ENCODE peak calls at places on chromosomes 3 and 15, in ten cellular contexts. One of them, this sample, is unnamed.

GRCh38 chr3:148992635-148993230 is 1.4 kb downstream of the GYG1 start:
- DNase-seq in NCI-H1092: no peak
- DNase-seq in NCI-H510A treated with DMSO at 0.1 percent for 48 hours: no peak
- DNase-seq in globus pallidus: no peak
- DNase-seq in HFFc6: no peak
- DNase-seq in A549: no peak
- DNase-seq in stimulated activated CD8-positive, alpha-beta memory T cell treated with anti-CD3 and anti-CD28 coated beads, Interleukin-4, amount 100 ng/mL, for 1 hour: no peak
- DNase-seq in MV-4-11: no peak
- DNase-seq in progenitor cell of endocrine pancreas: no peak
- DNase-seq in body of pancreas: no peak
- DNase-seq in this sample: no peak

GRCh38 chr15:91408476-91409076 is 308.5 kb downstream of the SV2B start:
- DNase-seq in A549: no peak
- DNase-seq in NCI-H510A treated with DMSO at 0.1 percent for 48 hours: no peak
- DNase-seq in progenitor cell of endocrine pancreas: peak; percentile 10
- DNase-seq in HFFc6: no peak
- DNase-seq in NCI-H1092: no peak
- DNase-seq in globus pallidus: no peak
- DNase-seq in stimulated activated CD8-positive, alpha-beta memory T cell treated with anti-CD3 and anti-CD28 coated beads, Interleukin-4, amount 100 ng/mL, for 1 hour: no peak
- DNase-seq in MV-4-11: peak; percentile 15
- DNase-seq in body of pancreas: peak; percentile 54
- DNase-seq in this sample: no peak

GRCh38 chr15:98288091-98288590 is 327.6 kb downstream of the ARRDC4 start:
- DNase-seq in body of pancreas: no peak
- DNase-seq in HFFc6: no peak
- DNase-seq in globus pallidus: no peak
- DNase-seq in progenitor cell of endocrine pancreas: no peak
- DNase-seq in stimulated activated CD8-positive, alpha-beta memory T cell treated with anti-CD3 and anti-CD28 coated beads, Interleukin-4, amount 100 ng/mL, for 1 hour: no peak
- DNase-seq in MV-4-11: no peak
- DNase-seq in NCI-H510A treated with DMSO at 0.1 percent for 48 hours: no peak
- DNase-seq in A549: no peak
- DNase-seq in NCI-H1092: no peak
- DNase-seq in this sample: no peak

GRCh38 chr15:22838292-22839042 is at the start of gene NIPA2:
- DNase-seq in globus pallidus: peak; percentile 97
- DNase-seq in MV-4-11: peak; percentile 95
- DNase-seq in progenitor cell of endocrine pancreas: peak; percentile 99
- DNase-seq in HFFc6: peak; percentile 96
- DNase-seq in body of pancreas: peak; percentile 99
- DNase-seq in NCI-H510A treated with DMSO at 0.1 percent for 48 hours: peak; percentile 91
- DNase-seq in A549: peak; percentile 93
- DNase-seq in stimulated activated CD8-positive, alpha-beta memory T cell treated with anti-CD3 and anti-CD28 coated beads, Interleukin-4, amount 100 ng/mL, for 1 hour: peak; percentile 98
- DNase-seq in NCI-H1092: peak; percentile 94
- DNase-seq in this sample: peak; percentile 96

GRCh38 chr3:69669070-69669469 is 70.2 kb upstream of the MITF start:
- DNase-seq in A549: no peak
- DNase-seq in globus pallidus: no peak
- DNase-seq in stimulated activated CD8-positive, alpha-beta memory T cell treated with anti-CD3 and anti-CD28 coated beads, Interleukin-4, amount 100 ng/mL, for 1 hour: no peak
- DNase-seq in NCI-H510A treated with DMSO at 0.1 percent for 48 hours: no peak
- DNase-seq in HFFc6: no peak
- DNase-seq in MV-4-11: no peak
- DNase-seq in NCI-H1092: no peak
- DNase-seq in progenitor cell of endocrine pancreas: no peak
- DNase-seq in body of pancreas: no peak
- DNase-seq in this sample: no peak

GRCh38 chr3:14440531-14441239 is 38.3 kb downstream of the SLC6A6 start:
- DNase-seq in NCI-H1092: peak; percentile 67
- DNase-seq in stimulated activated CD8-positive, alpha-beta memory T cell treated with anti-CD3 and anti-CD28 coated beads, Interleukin-4, amount 100 ng/mL, for 1 hour: no peak
- DNase-seq in NCI-H510A treated with DMSO at 0.1 percent for 48 hours: no peak
- DNase-seq in MV-4-11: no peak
- DNase-seq in globus pallidus: no peak
- DNase-seq in progenitor cell of endocrine pancreas: no peak
- DNase-seq in body of pancreas: no peak
- DNase-seq in HFFc6: peak; percentile 39
- DNase-seq in A549: no peak
- DNase-seq in this sample: no peak

GRCh38 chr15:50880651-50881114 is 27.8 kb upstream of the AP4E1 start:
- DNase-seq in stimulated activated CD8-positive, alpha-beta memory T cell treated with anti-CD3 and anti-CD28 coated beads, Interleukin-4, amount 100 ng/mL, for 1 hour: no peak
- DNase-seq in progenitor cell of endocrine pancreas: no peak
- DNase-seq in HFFc6: peak; percentile 23
- DNase-seq in MV-4-11: peak; percentile 86
- DNase-seq in A549: no peak
- DNase-seq in NCI-H1092: no peak
- DNase-seq in body of pancreas: no peak
- DNase-seq in globus pallidus: no peak
- DNase-seq in NCI-H510A treated with DMSO at 0.1 percent for 48 hours: no peak
- DNase-seq in this sample: peak; percentile 35

GRCh38 chr15:77402740-77403379 is 17.0 kb downstream of the PEAK1 start:
- DNase-seq in NCI-H510A treated with DMSO at 0.1 percent for 48 hours: no peak
- DNase-seq in globus pallidus: no peak
- DNase-seq in A549: no peak
- DNase-seq in HFFc6: peak; percentile 50
- DNase-seq in body of pancreas: no peak
- DNase-seq in MV-4-11: no peak
- DNase-seq in progenitor cell of endocrine pancreas: no peak
- DNase-seq in NCI-H1092: no peak
- DNase-seq in stimulated activated CD8-positive, alpha-beta memory T cell treated with anti-CD3 and anti-CD28 coated beads, Interleukin-4, amount 100 ng/mL, for 1 hour: no peak
- DNase-seq in this sample: peak; percentile 74

GRCh38 chr3:129054605-129055104 is 5.9 kb upstream of the GP9 start:
- DNase-seq in progenitor cell of endocrine pancreas: no peak
- DNase-seq in NCI-H1092: no peak
- DNase-seq in HFFc6: no peak
- DNase-seq in MV-4-11: no peak
- DNase-seq in stimulated activated CD8-positive, alpha-beta memory T cell treated with anti-CD3 and anti-CD28 coated beads, Interleukin-4, amount 100 ng/mL, for 1 hour: no peak
- DNase-seq in NCI-H510A treated with DMSO at 0.1 percent for 48 hours: peak; percentile 26
- DNase-seq in body of pancreas: peak; percentile 36
- DNase-seq in globus pallidus: no peak
- DNase-seq in A549: no peak
- DNase-seq in this sample: no peak

GRCh38 chr15:91916051-91916450 is 62.5 kb downstream of the SLCO3A1 start:
- DNase-seq in NCI-H510A treated with DMSO at 0.1 percent for 48 hours: no peak
- DNase-seq in body of pancreas: no peak
- DNase-seq in NCI-H1092: no peak
- DNase-seq in MV-4-11: no peak
- DNase-seq in HFFc6: no peak
- DNase-seq in globus pallidus: no peak
- DNase-seq in A549: no peak
- DNase-seq in stimulated activated CD8-positive, alpha-beta memory T cell treated with anti-CD3 and anti-CD28 coated beads, Interleukin-4, amount 100 ng/mL, for 1 hour: no peak
- DNase-seq in progenitor cell of endocrine pancreas: no peak
- DNase-seq in this sample: no peak

GRCh38 chr15:79743032-79743431 is 153.8 kb downstream of the MTHFS start:
- DNase-seq in HFFc6: no peak
- DNase-seq in globus pallidus: no peak
- DNase-seq in progenitor cell of endocrine pancreas: no peak
- DNase-seq in MV-4-11: no peak
- DNase-seq in A549: no peak
- DNase-seq in NCI-H510A treated with DMSO at 0.1 percent for 48 hours: no peak
- DNase-seq in stimulated activated CD8-positive, alpha-beta memory T cell treated with anti-CD3 and anti-CD28 coated beads, Interleukin-4, amount 100 ng/mL, for 1 hour: no peak
- DNase-seq in NCI-H1092: no peak
- DNase-seq in body of pancreas: no peak
- DNase-seq in this sample: no peak

GRCh38 chr3:123286308-123287023 is 84.7 kb downstream of the SEC22A start:
- DNase-seq in body of pancreas: peak; percentile 40
- DNase-seq in A549: peak; percentile 81
- DNase-seq in progenitor cell of endocrine pancreas: peak; percentile 56
- DNase-seq in NCI-H1092: no peak
- DNase-seq in MV-4-11: peak; percentile 50
- DNase-seq in HFFc6: peak; percentile 65
- DNase-seq in NCI-H510A treated with DMSO at 0.1 percent for 48 hours: no peak
- DNase-seq in stimulated activated CD8-positive, alpha-beta memory T cell treated with anti-CD3 and anti-CD28 coated beads, Interleukin-4, amount 100 ng/mL, for 1 hour: no peak
- DNase-seq in globus pallidus: peak; percentile 9
- DNase-seq in this sample: peak; percentile 40

GRCh38 chr15:90929709-90930019 is 2.7 kb downstream of the HDDC3 start:
- DNase-seq in NCI-H1092: no peak
- DNase-seq in body of pancreas: no peak
- DNase-seq in HFFc6: no peak
- DNase-seq in progenitor cell of endocrine pancreas: no peak
- DNase-seq in MV-4-11: no peak
- DNase-seq in NCI-H510A treated with DMSO at 0.1 percent for 48 hours: no peak
- DNase-seq in stimulated activated CD8-positive, alpha-beta memory T cell treated with anti-CD3 and anti-CD28 coated beads, Interleukin-4, amount 100 ng/mL, for 1 hour: no peak
- DNase-seq in A549: no peak
- DNase-seq in globus pallidus: no peak
- DNase-seq in this sample: no peak

GRCh38 chr3:66812126-66812525 is 186.0 kb upstream of the KBTBD8 start:
- DNase-seq in stimulated activated CD8-positive, alpha-beta memory T cell treated with anti-CD3 and anti-CD28 coated beads, Interleukin-4, amount 100 ng/mL, for 1 hour: no peak
- DNase-seq in progenitor cell of endocrine pancreas: no peak
- DNase-seq in globus pallidus: no peak
- DNase-seq in MV-4-11: no peak
- DNase-seq in NCI-H1092: no peak
- DNase-seq in NCI-H510A treated with DMSO at 0.1 percent for 48 hours: no peak
- DNase-seq in HFFc6: peak; percentile 8
- DNase-seq in body of pancreas: no peak
- DNase-seq in A549: no peak
- DNase-seq in this sample: peak; percentile 12

GRCh38 chr15:82571722-82572222 is 31.5 kb upstream of the RPS17 start:
- DNase-seq in progenitor cell of endocrine pancreas: no peak
- DNase-seq in HFFc6: peak; percentile 78
- DNase-seq in NCI-H510A treated with DMSO at 0.1 percent for 48 hours: peak; percentile 26
- DNase-seq in body of pancreas: peak; percentile 50
- DNase-seq in NCI-H1092: peak; percentile 37
- DNase-seq in globus pallidus: peak; percentile 90
- DNase-seq in MV-4-11: no peak
- DNase-seq in stimulated activated CD8-positive, alpha-beta memory T cell treated with anti-CD3 and anti-CD28 coated beads, Interleukin-4, amount 100 ng/mL, for 1 hour: no peak
- DNase-seq in A549: no peak
- DNase-seq in this sample: peak; percentile 73

GRCh38 chr3:147422226-147422933 is 13.2 kb downstream of the ZIC1 start:
- DNase-seq in NCI-H1092: no peak
- DNase-seq in MV-4-11: no peak
- DNase-seq in progenitor cell of endocrine pancreas: no peak
- DNase-seq in body of pancreas: no peak
- DNase-seq in globus pallidus: no peak
- DNase-seq in stimulated activated CD8-positive, alpha-beta memory T cell treated with anti-CD3 and anti-CD28 coated beads, Interleukin-4, amount 100 ng/mL, for 1 hour: no peak
- DNase-seq in A549: no peak
- DNase-seq in NCI-H510A treated with DMSO at 0.1 percent for 48 hours: no peak
- DNase-seq in HFFc6: no peak
- DNase-seq in this sample: no peak

GRCh38 chr3:8996681-8997121 is 33.4 kb upstream of the RAD18 start:
- DNase-seq in HFFc6: peak; percentile 48
- DNase-seq in NCI-H1092: no peak
- DNase-seq in globus pallidus: peak; percentile 63
- DNase-seq in body of pancreas: peak; percentile 51
- DNase-seq in NCI-H510A treated with DMSO at 0.1 percent for 48 hours: no peak
- DNase-seq in MV-4-11: no peak
- DNase-seq in progenitor cell of endocrine pancreas: no peak
- DNase-seq in stimulated activated CD8-positive, alpha-beta memory T cell treated with anti-CD3 and anti-CD28 coated beads, Interleukin-4, amount 100 ng/mL, for 1 hour: no peak
- DNase-seq in A549: no peak
- DNase-seq in this sample: no peak

GRCh38 chr15:63444607-63445006 is 59.8 kb upstream of the USP3 start:
- DNase-seq in NCI-H510A treated with DMSO at 0.1 percent for 48 hours: no peak
- DNase-seq in A549: no peak
- DNase-seq in progenitor cell of endocrine pancreas: no peak
- DNase-seq in globus pallidus: no peak
- DNase-seq in stimulated activated CD8-positive, alpha-beta memory T cell treated with anti-CD3 and anti-CD28 coated beads, Interleukin-4, amount 100 ng/mL, for 1 hour: no peak
- DNase-seq in NCI-H1092: no peak
- DNase-seq in MV-4-11: no peak
- DNase-seq in body of pancreas: no peak
- DNase-seq in HFFc6: no peak
- DNase-seq in this sample: no peak

GRCh38 chr15:39304931-39305728 is 275.7 kb upstream of the THBS1 start:
- DNase-seq in HFFc6: peak; percentile 25
- DNase-seq in NCI-H510A treated with DMSO at 0.1 percent for 48 hours: no peak
- DNase-seq in NCI-H1092: no peak
- DNase-seq in body of pancreas: no peak
- DNase-seq in progenitor cell of endocrine pancreas: no peak
- DNase-seq in A549: no peak
- DNase-seq in globus pallidus: no peak
- DNase-seq in MV-4-11: no peak
- DNase-seq in stimulated activated CD8-positive, alpha-beta memory T cell treated with anti-CD3 and anti-CD28 coated beads, Interleukin-4, amount 100 ng/mL, for 1 hour: no peak
- DNase-seq in this sample: peak; percentile 56

GRCh38 chr3:10744098-10744465 is 71.9 kb upstream of the SLC6A11 start:
- DNase-seq in NCI-H510A treated with DMSO at 0.1 percent for 48 hours: peak; percentile 0
- DNase-seq in stimulated activated CD8-positive, alpha-beta memory T cell treated with anti-CD3 and anti-CD28 coated beads, Interleukin-4, amount 100 ng/mL, for 1 hour: no peak
- DNase-seq in NCI-H1092: no peak
- DNase-seq in body of pancreas: no peak
- DNase-seq in MV-4-11: peak; percentile 15
- DNase-seq in progenitor cell of endocrine pancreas: no peak
- DNase-seq in globus pallidus: no peak
- DNase-seq in A549: no peak
- DNase-seq in HFFc6: peak; percentile 4
- DNase-seq in this sample: no peak

GRCh38 chr3:153284282-153284938 is 122.4 kb downstream of the RAP2B start:
- DNase-seq in A549: peak; percentile 49
- DNase-seq in NCI-H1092: no peak
- DNase-seq in MV-4-11: peak; percentile 87
- DNase-seq in stimulated activated CD8-positive, alpha-beta memory T cell treated with anti-CD3 and anti-CD28 coated beads, Interleukin-4, amount 100 ng/mL, for 1 hour: no peak
- DNase-seq in NCI-H510A treated with DMSO at 0.1 percent for 48 hours: no peak
- DNase-seq in progenitor cell of endocrine pancreas: no peak
- DNase-seq in HFFc6: peak; percentile 87
- DNase-seq in globus pallidus: peak; percentile 45
- DNase-seq in body of pancreas: peak; percentile 24
- DNase-seq in this sample: peak; percentile 85

GRCh38 chr3:145182196-145182911 is 978.6 kb downstream of the PLOD2 start:
- DNase-seq in MV-4-11: no peak
- DNase-seq in HFFc6: no peak
- DNase-seq in globus pallidus: no peak
- DNase-seq in stimulated activated CD8-positive, alpha-beta memory T cell treated with anti-CD3 and anti-CD28 coated beads, Interleukin-4, amount 100 ng/mL, for 1 hour: no peak
- DNase-seq in progenitor cell of endocrine pancreas: no peak
- DNase-seq in A549: no peak
- DNase-seq in NCI-H510A treated with DMSO at 0.1 percent for 48 hours: no peak
- DNase-seq in NCI-H1092: no peak
- DNase-seq in body of pancreas: no peak
- DNase-seq in this sample: no peak

GRCh38 chr3:16304065-16305010 is 39.3 kb downstream of the OXNAD1 start:
- DNase-seq in NCI-H1092: no peak
- DNase-seq in progenitor cell of endocrine pancreas: no peak
- DNase-seq in NCI-H510A treated with DMSO at 0.1 percent for 48 hours: no peak
- DNase-seq in globus pallidus: no peak
- DNase-seq in stimulated activated CD8-positive, alpha-beta memory T cell treated with anti-CD3 and anti-CD28 coated beads, Interleukin-4, amount 100 ng/mL, for 1 hour: no peak
- DNase-seq in HFFc6: no peak
- DNase-seq in MV-4-11: no peak
- DNase-seq in body of pancreas: no peak
- DNase-seq in A549: no peak
- DNase-seq in this sample: no peak

GRCh38 chr3:176633511-176633910 is 563.8 kb downstream of the TBL1XR1 start:
- DNase-seq in NCI-H510A treated with DMSO at 0.1 percent for 48 hours: no peak
- DNase-seq in progenitor cell of endocrine pancreas: no peak
- DNase-seq in A549: no peak
- DNase-seq in MV-4-11: no peak
- DNase-seq in globus pallidus: no peak
- DNase-seq in NCI-H1092: no peak
- DNase-seq in stimulated activated CD8-positive, alpha-beta memory T cell treated with anti-CD3 and anti-CD28 coated beads, Interleukin-4, amount 100 ng/mL, for 1 hour: no peak
- DNase-seq in HFFc6: no peak
- DNase-seq in body of pancreas: peak; percentile 11
- DNase-seq in this sample: no peak

GRCh38 chr3:57164217-57164605 is 942 bp downstream of the IL17RD start:
- DNase-seq in NCI-H1092: no peak
- DNase-seq in MV-4-11: no peak
- DNase-seq in HFFc6: no peak
- DNase-seq in A549: no peak
- DNase-seq in globus pallidus: no peak
- DNase-seq in NCI-H510A treated with DMSO at 0.1 percent for 48 hours: no peak
- DNase-seq in stimulated activated CD8-positive, alpha-beta memory T cell treated with anti-CD3 and anti-CD28 coated beads, Interleukin-4, amount 100 ng/mL, for 1 hour: no peak
- DNase-seq in progenitor cell of endocrine pancreas: no peak
- DNase-seq in body of pancreas: peak; percentile 24
- DNase-seq in this sample: no peak

GRCh38 chr15:90083419-90083818 is 18.8 kb downstream of the IDH2 start:
- DNase-seq in body of pancreas: no peak
- DNase-seq in HFFc6: no peak
- DNase-seq in NCI-H510A treated with DMSO at 0.1 percent for 48 hours: no peak
- DNase-seq in globus pallidus: no peak
- DNase-seq in NCI-H1092: no peak
- DNase-seq in MV-4-11: no peak
- DNase-seq in stimulated activated CD8-positive, alpha-beta memory T cell treated with anti-CD3 and anti-CD28 coated beads, Interleukin-4, amount 100 ng/mL, for 1 hour: no peak
- DNase-seq in A549: no peak
- DNase-seq in progenitor cell of endocrine pancreas: no peak
- DNase-seq in this sample: no peak

GRCh38 chr15:74262635-74263034 is 26.5 kb downstream of the CCDC33 start:
- DNase-seq in globus pallidus: no peak
- DNase-seq in A549: no peak
- DNase-seq in NCI-H1092: no peak
- DNase-seq in progenitor cell of endocrine pancreas: no peak
- DNase-seq in MV-4-11: no peak
- DNase-seq in NCI-H510A treated with DMSO at 0.1 percent for 48 hours: no peak
- DNase-seq in stimulated activated CD8-positive, alpha-beta memory T cell treated with anti-CD3 and anti-CD28 coated beads, Interleukin-4, amount 100 ng/mL, for 1 hour: no peak
- DNase-seq in body of pancreas: no peak
- DNase-seq in HFFc6: no peak
- DNase-seq in this sample: no peak

GRCh38 chr3:13004376-13004775 is 68.9 kb downstream of the IQSEC1 start:
- DNase-seq in MV-4-11: peak; percentile 71
- DNase-seq in globus pallidus: no peak
- DNase-seq in body of pancreas: no peak
- DNase-seq in progenitor cell of endocrine pancreas: no peak
- DNase-seq in A549: no peak
- DNase-seq in HFFc6: no peak
- DNase-seq in stimulated activated CD8-positive, alpha-beta memory T cell treated with anti-CD3 and anti-CD28 coated beads, Interleukin-4, amount 100 ng/mL, for 1 hour: no peak
- DNase-seq in NCI-H1092: no peak
- DNase-seq in NCI-H510A treated with DMSO at 0.1 percent for 48 hours: no peak
- DNase-seq in this sample: no peak

This sample was measured in foreskin melanocyte.